ENCODE peak calls at places on chromosomes 13 and 19, in five cellular contexts. V, B, X, M and Z are unnamed samples.

GRCh38 chr19:17873661-17874422 is 2.1 kb downstream of the SLC5A5 start:
- DNase-seq in M (peak; percentile 53), V (peak; percentile 92), B (peak; percentile 75), X (no peak), Z (no peak)

GRCh38 chr13:24270639-24271131 is 38.7 kb upstream of the C1QTNF9 start:
- DNase-seq in V (peak; percentile 74), X (peak; percentile 51), B (peak; percentile 70), M (peak; percentile 62), Z (no peak)

GRCh38 chr13:67855837-67856238 is 625.7 kb upstream of the PCDH9 start:
- DNase-seq in B (no peak), V (no peak), M (no peak), X (no peak), Z (no peak)

GRCh38 chr13:40922437-40923040 is 96.6 kb downstream of the ELF1 start:
- DNase-seq in V (peak; percentile 77), B (no peak), M (peak; percentile 61), X (no peak), Z (no peak)

GRCh38 chr19:38122402-38123093 is 101.5 kb downstream of the DPF1 start:
- DNase-seq in M (no peak), B (no peak), X (no peak), V (no peak), Z (no peak)

GRCh38 chr13:45162821-45163220 is 38.0 kb downstream of the KCTD4 start:
- DNase-seq in V (peak; percentile 84), M (no peak), B (no peak), X (peak; percentile 87), Z (peak; percentile 74)

GRCh38 chr19:1211494-1212234 is 6.1 kb downstream of the STK11 start:
- DNase-seq in M (no peak), B (no peak), X (no peak), V (peak; percentile 96), Z (no peak)

GRCh38 chr13:33172911-33173310 is 112.6 kb downstream of the STARD13 start:
- DNase-seq in B (no peak), M (no peak), V (no peak), X (no peak), Z (no peak)

GRCh38 chr13:41691276-41691675 is 233.9 kb downstream of the RGCC start:
- DNase-seq in X (no peak), M (no peak), V (no peak), B (no peak), Z (no peak)

GRCh38 chr13:109654341-109655205 is 131.8 kb downstream of the IRS2 start:
- DNase-seq in M (no peak), V (no peak), B (no peak), X (no peak), Z (no peak)

GRCh38 chr13:99289674-99290337 is 17.4 kb downstream of the GPR183 start:
- DNase-seq in B (peak; percentile 76), X (no peak), V (no peak), M (no peak), Z (no peak)

GRCh38 chr19:46218160-46218559 is 11.4 kb upstream of the IGFL1 start:
- DNase-seq in M (no peak), V (no peak), B (no peak), X (no peak), Z (no peak)

GRCh38 chr13:40064723-40065122 is 409.3 kb downstream of the COG6 start:
- DNase-seq in X (peak; percentile 41), V (peak; percentile 85), B (no peak), M (no peak), Z (no peak)

GRCh38 chr19:41161903-41162302 is 31.1 kb upstream of the CYP2S1 start:
- DNase-seq in X (no peak), M (no peak), V (no peak), B (no peak), Z (no peak)

GRCh38 chr13:96229356-96229755 is 139.4 kb downstream of the HS6ST3 start:
- DNase-seq in B (no peak), V (no peak), X (no peak), M (no peak), Z (no peak)

GRCh38 chr13:95624020-95624419 is 20.5 kb downstream of the DZIP1 start:
- DNase-seq in B (no peak), V (no peak), X (peak; percentile 40), M (no peak), Z (no peak)

GRCh38 chr13:83150616-83151307 is 731.5 kb downstream of the SLITRK1 start:
- DNase-seq in V (no peak), X (no peak), B (no peak), M (no peak), Z (no peak)
- TF ChIP-seq CTCF in V (no peak), X (peak; percentile 59), B (no peak), M (no peak), Z (no peak)

DNA sequence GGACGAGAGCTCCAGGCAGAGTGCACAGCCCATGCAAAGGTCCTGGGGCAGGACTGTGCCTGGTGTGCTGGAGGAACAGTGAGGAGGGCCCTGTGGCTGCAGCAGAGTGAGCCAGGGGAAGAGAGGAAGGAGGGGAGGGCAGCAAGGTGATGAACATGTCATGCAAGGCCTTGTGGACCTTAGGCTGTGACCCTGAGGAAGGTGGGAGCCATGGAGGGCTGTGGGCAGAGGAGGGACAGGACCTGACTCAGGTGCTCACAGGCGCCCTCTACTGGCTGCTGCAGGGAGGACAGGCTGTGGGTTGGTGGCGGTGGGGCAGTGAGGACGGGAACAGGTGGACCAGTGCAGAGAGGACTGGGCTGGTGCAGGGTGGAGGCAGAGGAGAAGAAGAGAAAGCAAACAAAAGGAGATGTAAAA is 170.3 kb downstream of the PTPRS start:
- DNase-seq in M (peak; percentile 37), V (no peak), X (no peak), B (peak; percentile 51), Z (no peak)
- TF ChIP-seq CTCF in M (peak; percentile 46), V (peak; percentile 33), X (peak; percentile 75), B (peak; percentile 47), Z (peak; percentile 52)

GRCh38 chr19:50963381-50963780 is 6.0 kb downstream of the KLK6 start:
- DNase-seq in X (no peak), M (no peak), B (no peak), V (no peak), Z (no peak)

GRCh38 chr19:50968709-50969412 is 530 bp downstream of the KLK6 start:
- DNase-seq in M (no peak), B (no peak), X (no peak), V (no peak), Z (no peak)

GRCh38 chr19:50964266-50964665 is 5.1 kb downstream of the KLK6 start:
- DNase-seq in M (no peak), B (no peak), X (no peak), V (peak; percentile 62), Z (no peak)

GRCh38 chr19:50969413-50969760 is at the start of gene KLK6:
- DNase-seq in X (no peak), B (no peak), M (no peak), V (peak; percentile 52), Z (no peak)

GRCh38 chr19:50967924-50968708 is 1.3 kb downstream of the KLK6 start:
- DNase-seq in V (peak; percentile 41), X (no peak), B (no peak), M (no peak), Z (no peak)
- TF ChIP-seq CTCF in V (no peak), X (no peak), B (no peak), M (no peak), Z (no peak)

GRCh38 chr19:3059653-3060052 is 2.6 kb downstream of the TLE5 start:
- DNase-seq in V (peak; percentile 58), M (no peak), B (no peak), X (no peak), Z (no peak)

GRCh38 chr19:3062165-3063105 is at the start of gene TLE5:
- DNase-seq in M (peak; percentile 80), B (peak; percentile 72), V (peak; percentile 99), X (no peak), Z (no peak)

GRCh38 chr19:3060852-3061182 is 1.5 kb downstream of the TLE5 start:
- DNase-seq in X (no peak), B (no peak), V (no peak), M (no peak), Z (no peak)

GRCh38 chr19:3064011-3064330 is 1.7 kb upstream of the TLE5 start:
- DNase-seq in B (no peak), V (peak; percentile 35), X (no peak), M (no peak), Z (no peak)

DNA sequence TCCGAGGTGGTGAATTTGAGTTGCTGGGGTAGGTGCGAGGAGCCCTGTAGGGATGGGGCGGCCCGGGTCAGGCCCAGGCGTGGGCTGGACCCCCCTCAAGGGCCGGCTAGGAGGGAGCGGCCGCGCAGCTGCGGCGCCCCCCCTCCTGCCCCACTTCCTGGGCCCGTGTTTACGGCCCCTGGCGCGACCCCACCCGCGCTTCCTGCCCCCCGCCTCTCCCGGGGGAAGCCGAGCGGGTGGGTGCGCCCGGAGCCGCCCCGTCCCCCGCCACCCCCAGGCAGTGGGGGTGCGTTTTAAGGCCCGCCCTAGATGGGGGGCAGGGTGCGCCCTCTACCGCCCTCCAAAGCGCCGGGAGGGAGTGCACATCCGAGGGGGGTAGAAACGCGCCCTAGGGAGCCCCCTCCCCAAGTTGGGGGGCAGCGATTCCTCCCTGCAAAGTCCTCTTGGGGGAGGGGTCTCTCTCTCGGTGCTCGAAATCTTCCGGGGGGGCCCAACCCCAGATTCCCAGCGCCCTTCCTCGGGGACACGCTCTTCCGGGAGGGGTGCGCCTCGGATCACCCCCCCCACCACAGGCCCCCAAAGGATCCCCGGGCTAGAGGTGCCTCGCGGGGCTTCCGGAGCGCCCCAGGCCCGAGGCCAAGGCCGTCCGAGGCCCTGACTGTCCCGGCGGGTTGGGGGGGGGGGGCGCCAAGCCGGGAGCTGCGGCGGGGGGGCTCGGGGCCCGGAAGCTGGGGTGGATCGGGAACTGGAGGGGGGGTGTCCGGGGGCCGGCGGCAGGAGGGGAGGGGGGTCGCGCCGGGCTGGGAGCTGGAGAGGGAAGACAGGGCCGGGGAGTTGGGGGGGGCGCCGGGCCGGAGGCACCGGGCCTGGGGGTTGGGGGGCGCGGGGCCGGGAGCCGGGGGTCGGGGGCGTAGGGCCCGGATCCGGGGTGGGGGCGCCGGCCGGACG is 807 bp downstream of the TLE5 start:
- DNase-seq in B (peak; percentile 86), X (no peak), M (peak; percentile 76), V (peak; percentile 95), Z (no peak)
- TF ChIP-seq CTCF in B (peak; percentile 16), X (peak; percentile 66), M (peak; percentile 14), V (no peak), Z (peak; percentile 39)